ENCODE peak calls at places on chromosomes 3 and 15, in four cellular contexts. J, F, X and O are unnamed samples.

GRCh38 chr3:20336572-20336971 is 150.6 kb upstream of the SGO1 start:
- DNase-seq in J (no peak), F (no peak), X (no peak), O (no peak)

GRCh38 chr15:42549052-42549491 is 434 bp downstream of the HAUS2 start:
- DNase-seq in F (no peak), J (no peak), X (peak), O (peak)

GRCh38 chr3:46693038-46693896 is at the start of gene ALS2CL:
- DNase-seq in J (peak), F (no peak), X (no peak), O (peak)

GRCh38 chr3:42572278-42572677 is 9.5 kb downstream of the SEC22C start:
- DNase-seq in J (peak), X (no peak), F (no peak), O (no peak)

GRCh38 chr3:187025254-187025655 is 94.9 kb downstream of the ST6GAL1 start:
- DNase-seq in F (no peak), J (no peak), X (no peak), O (no peak)

GRCh38 chr3:32897202-32897601 is 54.2 kb upstream of the CCR4 start:
- DNase-seq in J (no peak), F (no peak), X (no peak), O (no peak)

GRCh38 chr3:73558399-73559075 is 66.2 kb downstream of the PDZRN3 start:
- DNase-seq in F (no peak), J (no peak), X (no peak), O (no peak)

GRCh38 chr3:43394071-43394501 is 107.7 kb downstream of the SNRK start:
- DNase-seq in J (no peak), F (no peak), X (no peak), O (no peak)

GRCh38 chr15:66848666-66849392 is 146.8 kb downstream of the SMAD6 start:
- DNase-seq in J (no peak), F (no peak), X (no peak), O (no peak)

GRCh38 chr3:133037440-133037839 is 751 bp upstream of the TMEM108 start:
- DNase-seq in J (no peak), X (no peak), F (no peak), O (no peak)

GRCh38 chr3:133989931-133990702 is 39.6 kb downstream of the SLCO2A1 start:
- DNase-seq in F (no peak), J (no peak), X (no peak), O (no peak)

GRCh38 chr3:46214751-46215352 is 6.7 kb upstream of the CCR1 start:
- DNase-seq in F (no peak), X (no peak), J (no peak), O (no peak)

GRCh38 chr3:129673897-129674797 is 67.7 kb upstream of the PLXND1 start:
- DNase-seq in F (no peak), J (no peak), X (no peak), O (no peak)

GRCh38 chr3:131036986-131037385 is 10.3 kb downstream of the NEK11 start:
- DNase-seq in X (no peak), F (no peak), J (no peak), O (no peak)
- TF ChIP-seq SPI1 in X (no peak), F (no peak), J (no peak), O (no peak)

GRCh38 chr15:96338772-96339661 is 8.5 kb downstream of the NR2F2 start:
- DNase-seq in J (no peak), F (no peak), X (no peak), O (no peak)

GRCh38 chr15:96336643-96337353 is 6.3 kb downstream of the NR2F2 start:
- DNase-seq in F (no peak), X (no peak), J (no peak), O (no peak)

GRCh38 chr15:96337354-96337990 is 7.0 kb downstream of the NR2F2 start:
- DNase-seq in J (no peak), X (no peak), F (no peak), O (no peak)

GRCh38 chr15:96339662-96340347 is 9.3 kb downstream of the NR2F2 start:
- DNase-seq in F (no peak), X (no peak), J (no peak), O (no peak)

DNA sequence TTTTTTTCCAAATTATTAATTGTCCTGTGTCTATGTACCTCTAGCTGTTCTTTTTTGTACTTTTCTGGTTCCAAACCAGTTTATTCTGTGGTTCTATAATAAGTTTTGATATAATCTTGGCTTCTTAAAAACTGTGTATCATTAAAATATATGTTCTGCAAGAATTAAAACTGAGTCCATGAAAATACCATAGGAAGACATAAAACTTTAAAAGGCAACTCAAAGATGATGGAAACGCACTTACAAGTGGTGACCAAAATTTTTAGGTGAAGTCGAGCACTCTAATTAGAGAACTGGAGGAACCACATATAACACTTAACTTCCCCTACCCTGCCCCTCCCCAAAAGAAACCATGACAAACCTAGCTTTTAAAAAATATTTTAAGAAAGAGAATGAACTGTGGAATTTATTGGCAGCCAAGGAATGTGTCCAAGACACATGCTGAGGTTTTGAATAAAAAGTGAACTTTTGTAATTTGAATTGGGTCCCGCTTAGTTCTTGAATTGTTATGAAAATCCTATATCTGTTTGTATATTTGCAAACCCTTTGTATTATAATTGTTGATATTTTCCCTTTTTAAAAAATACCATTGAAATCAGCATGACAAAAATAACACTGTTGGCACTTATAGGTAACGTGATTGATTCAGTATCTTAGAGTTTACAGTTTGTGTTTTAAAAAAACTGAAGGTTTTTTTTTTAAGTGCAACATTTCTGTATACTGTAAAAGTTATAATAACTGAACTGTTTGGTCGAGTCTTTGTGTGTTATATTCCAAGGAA is 7.7 kb downstream of the NR2F2 start:
- DNase-seq in X (no peak), J (no peak), F (no peak), O (no peak)
- TF ChIP-seq SPI1 in X (no peak), J (no peak), F (no peak), O (no peak)

GRCh38 chr3:195032106-195032759 is 238.7 kb downstream of the XXYLT1 start:
- DNase-seq in F (no peak), J (no peak), X (no peak), O (no peak)
- TF ChIP-seq SPI1 in F (no peak), J (no peak), X (no peak), O (no peak)

DNA sequence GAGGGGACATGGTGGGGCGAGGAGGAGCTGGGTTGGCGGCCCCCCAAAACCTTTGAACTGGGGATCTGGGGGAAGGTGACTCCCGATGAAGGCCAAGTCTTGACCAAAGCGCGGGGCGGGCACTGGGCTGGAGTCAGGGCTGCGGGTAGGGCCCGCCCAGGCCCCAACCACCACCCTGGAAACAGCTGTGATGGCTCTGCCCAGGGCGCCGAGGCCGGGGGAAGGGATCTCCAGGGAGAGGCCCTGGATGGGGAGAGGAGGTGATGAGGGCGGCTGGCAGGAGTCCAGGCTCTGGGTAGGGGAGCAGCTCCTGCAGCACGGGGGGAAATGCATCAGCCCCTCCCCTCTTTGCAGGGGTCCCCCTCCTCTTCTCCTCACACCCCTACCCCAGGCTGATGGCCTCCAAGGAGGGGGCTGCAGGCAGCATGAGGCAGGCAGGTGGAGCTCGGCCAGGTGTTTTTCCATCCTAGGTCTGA is 5.9 kb upstream of the C15orf39 start:
- DNase-seq in F (no peak), X (no peak), J (no peak), O (no peak)
- TF ChIP-seq SPI1 in F (no peak), X (no peak), J (no peak), O (no peak)

GRCh38 chr15:38883987-38884386 is 319.4 kb upstream of the RASGRP1 start:
- DNase-seq in F (no peak), J (no peak), X (no peak), O (no peak)
- TF ChIP-seq SPI1 in F (no peak), J (no peak), X (no peak), O (no peak)